ENCODE peak calls at places on chromosomes 16 and 17, in eight cellular contexts. M, Z, U, R, L, X, E and C are unnamed samples.
A peak's percentile ranks its signal among the peaks of the same experiment; 100 is the strongest.

GRCh38 chr17:72117748-72118587 is 2.9 kb upstream of the SOX9 start:
- DNase-seq in M (peak; percentile 28), Z (peak; percentile 55), U (no peak), R (no peak), L (no peak), X (no peak), E (no peak), C (no peak)

GRCh38 chr16:81558444-81559175 is 114.0 kb downstream of the CMIP start:
- DNase-seq in M (no peak), Z (peak; percentile 61), U (peak; percentile 37), R (no peak), L (peak; percentile 88), X (no peak), E (no peak), C (no peak)

GRCh38 chr16:24117680-24118079 is 138.5 kb upstream of the CACNG3 start:
- DNase-seq in M (no peak), Z (peak; percentile 53), U (no peak), R (no peak), L (no peak), X (no peak), E (no peak), C (no peak)

GRCh38 chr17:44981221-44981968 is 13.3 kb upstream of the C1QL1 start:
- DNase-seq in M (no peak), Z (no peak), U (no peak), R (peak; percentile 13), L (no peak), X (no peak), E (peak; percentile 94), C (peak; percentile 95)

GRCh38 chr16:70715113-70715711 is 29.4 kb upstream of the MTSS2 start:
- DNase-seq in M (peak; percentile 80), Z (no peak), U (peak; percentile 91), R (peak; percentile 99), L (peak; percentile 77), X (peak; percentile 99), E (peak; percentile 98), C (peak; percentile 94)

GRCh38 chr17:48442819-48443218 is 12.8 kb upstream of the SKAP1 start:
- DNase-seq in M (no peak), Z (no peak), U (no peak), R (no peak), L (no peak), X (no peak), E (no peak), C (no peak)

GRCh38 chr16:55039931-55040330 is 109.3 kb downstream of the IRX5 start:
- DNase-seq in M (no peak), Z (no peak), U (no peak), R (no peak), L (no peak), X (no peak), E (no peak), C (no peak)

GRCh38 chr16:1708768-1709180 is 2.8 kb downstream of the MAPK8IP3 start:
- DNase-seq in M (peak; percentile 58), Z (no peak), U (no peak), R (no peak), L (no peak), X (peak; percentile 70), E (peak; percentile 86), C (peak; percentile 70)

GRCh38 chr17:19654901-19655300 is 6.3 kb downstream of the ALDH3A2 start:
- DNase-seq in M (no peak), Z (no peak), U (no peak), R (no peak), L (no peak), X (no peak), E (no peak), C (no peak)

GRCh38 chr16:30368122-30368791 is 2.0 kb downstream of the TBC1D10B start:
- DNase-seq in M (no peak), Z (no peak), U (peak; percentile 57), R (peak; percentile 44), L (no peak), X (no peak), E (peak; percentile 59), C (peak; percentile 49)

GRCh38 chr17:2239882-2240430 is 63.6 kb downstream of the SMG6 start:
- DNase-seq in M (no peak), Z (no peak), U (peak; percentile 79), R (peak; percentile 84), L (no peak), X (peak; percentile 82), E (peak; percentile 96), C (peak; percentile 89)
- H3K4me3 ChIP-seq in M (no peak overlapping the region), Z (no peak overlapping the region), U (no peak overlapping the region), R (peak overlapping the region; percentile 32), L (no peak overlapping the region), X (peak overlapping the region; percentile 27), E (no peak overlapping the region), C (no peak overlapping the region)

GRCh38 chr17:17356149-17356930 is 53.2 kb downstream of the NT5M start:
- DNase-seq in M (peak; percentile 73), Z (peak; percentile 92), U (peak; percentile 74), R (peak; percentile 81), L (no peak), X (peak; percentile 85), E (peak; percentile 85), C (peak; percentile 85)
- TF ChIP-seq CTCF in M (peak; percentile 97), Z (peak; percentile 99), U (peak; percentile 97), R (peak; percentile 100), L (peak; percentile 97), X (peak; percentile 99), E (peak; percentile 99), C (peak; percentile 100)

GRCh38 chr17:18246880-18247612 is 11.5 kb downstream of the FLII start:
- DNase-seq in M (peak; percentile 62), Z (peak; percentile 97), U (no peak), R (no peak), L (peak; percentile 93), X (peak; percentile 79), E (peak; percentile 8), C (peak; percentile 32)
- H3K4me3 ChIP-seq in M (no peak overlapping the region), Z (peak overlapping the region; percentile 48), U (no peak overlapping the region), R (no peak overlapping the region), L (no peak overlapping the region), X (no peak overlapping the region), E (no peak overlapping the region), C (no peak overlapping the region)

GRCh38 chr17:35175638-35176415 is 18.4 kb downstream of the SLC35G3 start:
- DNase-seq in M (no peak), Z (no peak), U (no peak), R (no peak), L (no peak), X (no peak), E (no peak), C (no peak)

GRCh38 chr17:35169964-35170363 is 22.3 kb downstream of the UNC45B start:
- DNase-seq in M (no peak), Z (no peak), U (no peak), R (no peak), L (no peak), X (no peak), E (no peak), C (no peak)

GRCh38 chr17:35170968-35171771 is 23.0 kb downstream of the SLC35G3 start:
- DNase-seq in M (no peak), Z (no peak), U (no peak), R (peak; percentile 14), L (no peak), X (no peak), E (peak; percentile 15), C (peak; percentile 23)

GRCh38 chr17:35174835-35175334 is 19.3 kb downstream of the SLC35G3 start:
- DNase-seq in M (no peak), Z (no peak), U (no peak), R (no peak), L (no peak), X (no peak), E (no peak), C (no peak)

GRCh38 chr17:35171834-35172233 is 22.4 kb downstream of the SLC35G3 start:
- DNase-seq in M (no peak), Z (no peak), U (no peak), R (peak; percentile 8), L (no peak), X (no peak), E (peak; percentile 32), C (peak; percentile 8)
- TF ChIP-seq CTCF in M (no peak), Z (no peak), U (no peak), R (no peak), L (no peak), X (no peak), E (no peak), C (no peak)

GRCh38 chr16:12435730-12436129 is 368.0 kb downstream of the CPPED1 start:
- DNase-seq in M (no peak), Z (peak; percentile 20), U (no peak), R (no peak), L (no peak), X (no peak), E (no peak), C (no peak)
- H3K4me3 ChIP-seq in M (no peak overlapping the region), Z (peak overlapping the region; percentile 12), U (no peak overlapping the region), R (no peak overlapping the region), L (no peak overlapping the region), X (no peak overlapping the region), E (no peak overlapping the region), C (no peak overlapping the region)

GRCh38 chr17:78417531-78417909 is 39.1 kb downstream of the PGS1 start:
- DNase-seq in M (no peak), Z (no peak), U (no peak), R (no peak), L (no peak), X (peak; percentile 51), E (no peak), C (no peak)

GRCh38 chr17:78418627-78419026 is 40.2 kb downstream of the PGS1 start:
- DNase-seq in M (no peak), Z (no peak), U (no peak), R (no peak), L (no peak), X (no peak), E (no peak), C (no peak)

GRCh38 chr17:78416311-78416711 is 37.9 kb downstream of the PGS1 start:
- DNase-seq in M (no peak), Z (no peak), U (no peak), R (peak; percentile 59), L (no peak), X (no peak), E (peak; percentile 16), C (peak; percentile 66)

GRCh38 chr17:78415821-78416301 is 37.4 kb downstream of the PGS1 start:
- DNase-seq in M (no peak), Z (no peak), U (no peak), R (no peak), L (no peak), X (no peak), E (peak; percentile 11), C (no peak)

DNA sequence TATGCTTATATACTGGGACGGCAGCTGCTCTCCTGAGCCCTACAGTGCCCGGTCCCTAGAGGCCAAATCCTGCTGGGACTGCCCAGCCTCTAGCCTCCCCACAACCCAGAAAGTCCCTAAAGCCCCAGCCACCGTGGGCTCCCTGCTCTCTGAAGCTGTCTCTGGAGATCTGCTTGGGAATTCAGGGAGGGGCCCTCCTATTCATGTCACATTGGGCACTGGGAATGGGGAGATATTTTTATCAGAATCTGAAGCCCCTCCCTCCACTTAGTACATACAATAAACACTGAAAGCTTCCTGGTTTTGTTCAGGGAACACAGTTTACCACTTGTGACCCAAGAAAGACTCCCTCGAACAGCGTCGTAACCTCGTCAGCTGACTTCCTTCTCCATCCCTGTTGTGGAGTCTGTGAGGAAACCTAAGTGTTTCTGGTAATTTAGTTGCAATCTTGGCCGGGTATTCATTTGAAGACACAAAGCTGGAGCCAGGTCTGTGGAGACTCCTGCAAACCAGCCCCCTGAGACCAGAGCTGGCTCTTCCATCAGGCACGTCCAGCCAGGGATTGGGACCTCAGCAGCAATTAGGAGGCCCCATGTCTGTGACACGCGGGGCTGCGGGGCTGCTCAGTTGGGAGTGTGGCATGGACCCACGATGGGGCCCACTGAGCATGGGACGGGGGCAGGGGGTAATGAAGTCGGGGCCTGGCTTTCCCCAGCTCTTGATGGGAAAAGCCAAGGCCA is 38.5 kb downstream of the PGS1 start:
- DNase-seq in M (no peak), Z (no peak), U (peak; percentile 67), R (no peak), L (no peak), X (peak; percentile 51), E (no peak), C (peak; percentile 88)
- TF ChIP-seq CTCF in M (no peak), Z (no peak), U (no peak), R (no peak), L (no peak), X (no peak), E (no peak), C (no peak)